ENCODE peak calls at places on chromosomes 6 and 20, in five cellular contexts. D, J, W, T and Z are unnamed samples.

GRCh38 chr6:33317418-33317667 is 201 bp downstream of the ZBTB22 start:
- DNase-seq in J (no peak), T (no peak), D (no peak), W (no peak), Z (no peak)

GRCh38 chr20:64044484-64045247 is 4.8 kb downstream of the SOX18 start:
- DNase-seq in T (no peak), D (no peak), J (no peak), W (no peak), Z (peak; percentile 62)

GRCh38 chr20:56628015-56628872 is 862 bp upstream of the TFAP2C start:
- DNase-seq in T (no peak), D (no peak), J (no peak), W (no peak), Z (peak; percentile 81)

GRCh38 chr6:153117986-153118886 is 12.8 kb downstream of the RGS17 start:
- DNase-seq in D (no peak), W (no peak), T (no peak), J (no peak), Z (no peak)

GRCh38 chr6:137975058-137975940 is 108.2 kb downstream of the TNFAIP3 start:
- DNase-seq in T (peak; percentile 44), J (no peak), W (no peak), D (no peak), Z (no peak)

GRCh38 chr6:139230421-139230840 is 61.4 kb downstream of the TXLNB start:
- DNase-seq in W (no peak), D (peak; percentile 95), J (no peak), T (no peak), Z (peak; percentile 61)

GRCh38 chr6:10719386-10720228 is 3.3 kb upstream of the TMEM14C start:
- DNase-seq in D (no peak), W (no peak), T (peak; percentile 69), J (no peak), Z (no peak)

GRCh38 chr20:32761417-32761830 is 761 bp upstream of the DNMT3B start:
- DNase-seq in T (no peak), J (no peak), W (no peak), D (no peak), Z (no peak)

GRCh38 chr20:26163890-26164289 is 467.2 kb upstream of the ZNF337 start:
- DNase-seq in J (no peak), T (no peak), W (no peak), D (no peak), Z (no peak)

GRCh38 chr6:1295420-1295819 is 16.5 kb upstream of the FOXQ1 start:
- DNase-seq in D (no peak), W (no peak), J (no peak), T (no peak), Z (no peak)

GRCh38 chr6:15522026-15522425 is 140.8 kb downstream of the DTNBP1 start:
- DNase-seq in J (no peak), W (no peak), D (no peak), T (no peak), Z (peak; percentile 52)

GRCh38 chr20:39264506-39265172 is 302.5 kb downstream of the DHX35 start:
- DNase-seq in T (peak; percentile 81), D (peak; percentile 62), W (peak; percentile 11), J (peak; percentile 8), Z (peak; percentile 91)

GRCh38 chr6:33710296-33711121 is 991 bp downstream of the UQCC2 start:
- DNase-seq in D (peak; percentile 22), J (no peak), W (no peak), T (peak; percentile 33), Z (no peak)

GRCh38 chr6:41546475-41546865 is 289 bp downstream of the FOXP4 start:
- DNase-seq in D (peak; percentile 71), W (no peak), J (no peak), T (no peak), Z (no peak)

GRCh38 chr6:99349620-99350141 is at the start of gene FAXC:
- DNase-seq in T (no peak), J (no peak), D (peak; percentile 77), W (peak; percentile 25), Z (peak; percentile 89)

GRCh38 chr6:113829702-113830058 is 27.5 kb upstream of the MARCKS start:
- DNase-seq in W (no peak), J (no peak), T (no peak), D (no peak), Z (no peak)